ENCODE peak calls at places on chromosomes 5 and 9, in six cellular contexts. A, K, U, R, L and V are unnamed samples. For H3K36me3 and H3K9me3, the result is how much of the 10 kb centered on the place peaks cover.

GRCh38 chr5:36596247-36596646 is 10.2 kb upstream of the SLC1A3 start:
- DNase-seq in A (no peak), K (no peak), U (no peak), R (no peak), L (no peak), V (no peak)

GRCh38 chr5:57532513-57533497 is 50.2 kb upstream of the ACTBL2 start:
- DNase-seq in A (no peak), K (peak), U (no peak), R (no peak), L (peak), V (no peak)

GRCh38 chr9:78613006-78613405 is 316.1 kb downstream of the PSAT1 start:
- DNase-seq in A (no peak), K (no peak), U (no peak), R (no peak), L (no peak), V (no peak)

GRCh38 chr5:56475689-56476486 is 242.8 kb upstream of the ANKRD55 start:
- DNase-seq in A (no peak), K (peak), U (no peak), R (no peak), L (no peak), V (no peak)

GRCh38 chr5:177027665-177028064 is 5.2 kb downstream of the ZNF346 start:
- DNase-seq in A (no peak), K (no peak), U (no peak), R (no peak), L (no peak), V (no peak)

GRCh38 chr5:99334936-99335335 is 406.1 kb upstream of the CHD1 start:
- DNase-seq in A (no peak), K (no peak), U (no peak), R (peak), L (no peak), V (no peak)

GRCh38 chr9:132239999-132240859 is 78.4 kb downstream of the NTNG2 start:
- DNase-seq in A (peak), K (no peak), U (no peak), R (peak), L (no peak), V (no peak)

GRCh38 chr9:100011062-100011681 is 87.6 kb downstream of the ERP44 start:
- DNase-seq in A (no peak), K (peak), U (no peak), R (no peak), L (peak), V (no peak)

GRCh38 chr5:96408276-96408777 is 24.7 kb downstream of the PCSK1 start:
- DNase-seq in A (no peak), K (peak), U (no peak), R (no peak), L (peak), V (peak)

GRCh38 chr9:4114569-4115505 is 185.0 kb downstream of the GLIS3 start:
- DNase-seq in A (no peak), K (peak), U (no peak), R (no peak), L (peak), V (peak)

GRCh38 chr9:36991516-36992134 is 42.4 kb downstream of the PAX5 start:
- DNase-seq in A (no peak), K (no peak), U (no peak), R (no peak), L (peak), V (no peak)

GRCh38 chr5:175867587-175868347 is 3.6 kb upstream of the CPLX2 start:
- DNase-seq in A (no peak), K (no peak), U (no peak), R (no peak), L (no peak), V (peak)

GRCh38 chr5:126449751-126450271 is 26.6 kb downstream of the GRAMD2B start:
- DNase-seq in A (no peak), K (peak), U (no peak), R (no peak), L (peak), V (peak)

GRCh38 chr9:127229691-127230417 is 34.7 kb upstream of the GARNL3 start:
- DNase-seq in A (no peak), K (no peak), U (no peak), R (no peak), L (no peak), V (no peak)

GRCh38 chr5:178116406-178116885 is 3.1 kb downstream of the N4BP3 start:
- DNase-seq in A (peak), K (no peak), U (no peak), R (no peak), L (no peak), V (no peak)

GRCh38 chr5:120539471-120539870 is 75.4 kb downstream of the PRR16 start:
- DNase-seq in A (no peak), K (no peak), U (no peak), R (no peak), L (no peak), V (no peak)

GRCh38 chr5:77590347-77590746 is 48.2 kb downstream of the OTP start:
- DNase-seq in A (no peak), K (no peak), U (no peak), R (no peak), L (no peak), V (no peak)

GRCh38 chr5:57754616-57755015 is 272.0 kb upstream of the ACTBL2 start:
- DNase-seq in A (no peak), K (peak), U (no peak), R (no peak), L (peak), V (no peak)

GRCh38 chr9:122463828-122464632 is 13.7 kb downstream of the OR1J1 start:
- DNase-seq in A (no peak), K (no peak), U (no peak), R (no peak), L (no peak), V (no peak)

GRCh38 chr9:95116002-95116819 is 201.3 kb downstream of the FANCC start:
- DNase-seq in A (no peak), K (no peak), U (no peak), R (peak), L (no peak), V (no peak)

GRCh38 chr9:83649080-83649479 is 26.1 kb downstream of the IDNK start:
- DNase-seq in A (no peak), K (peak), U (peak), R (peak), L (peak), V (peak)

GRCh38 chr9:101307041-101307440 is 77.8 kb downstream of the BAAT start:
- DNase-seq in A (no peak), K (no peak), U (no peak), R (no peak), L (no peak), V (no peak)

GRCh38 chr9:115090486-115090885 is 27.5 kb downstream of the TNC start:
- DNase-seq in A (no peak), K (no peak), U (no peak), R (no peak), L (no peak), V (no peak)

GRCh38 chr5:67807116-67807888 is 408.3 kb upstream of the PIK3R1 start:
- DNase-seq in A (no peak), K (no peak), U (no peak), R (no peak), L (no peak), V (no peak)

GRCh38 chr9:137982132-137982666 is 104.6 kb downstream of the CACNA1B start:
- DNase-seq in A (no peak), K (no peak), U (no peak), R (no peak), L (no peak), V (no peak)

GRCh38 chr5:43702815-43703214 is 99.8 kb downstream of the NNT start:
- DNase-seq in A (no peak), K (peak), U (no peak), R (no peak), L (peak), V (no peak)

GRCh38 chr5:114185274-114185673 is 176.6 kb upstream of the KCNN2 start:
- DNase-seq in A (no peak), K (no peak), U (no peak), R (no peak), L (peak), V (peak)

GRCh38 chr5:54470677-54471076 is 15.2 kb downstream of the HSPB3 start:
- DNase-seq in A (no peak), K (peak), U (no peak), R (no peak), L (peak), V (peak)

GRCh38 chr5:176792584-176793342 is 17.6 kb upstream of the UNC5A start:
- DNase-seq in A (no peak), K (no peak), U (no peak), R (no peak), L (no peak), V (no peak)

GRCh38 chr9:88747768-88748167 is 212.8 kb downstream of the NXNL2 start:
- DNase-seq in A (peak), K (peak), U (no peak), R (no peak), L (peak), V (peak)

GRCh38 chr5:176492431-176492830 is 44.2 kb downstream of the FAF2 start:
- DNase-seq in A (no peak), K (peak), U (no peak), R (no peak), L (no peak), V (no peak)

GRCh38 chr5:10249948-10250803 is at the start of gene CCT5:
- DNase-seq in A (peak), K (peak), U (peak), R (peak), L (peak), V (peak)

GRCh38 chr5:10250804-10251276 is 760 bp downstream of the CCT5 start:
- DNase-seq in A (no peak), K (peak), U (no peak), R (no peak), L (peak), V (no peak)

GRCh38 chr5:10254686-10255085 is 4.6 kb downstream of the CCT5 start:
- DNase-seq in A (no peak), K (no peak), U (no peak), R (no peak), L (no peak), V (no peak)

GRCh38 chr5:10251409-10251808 is 1.3 kb downstream of the CCT5 start:
- DNase-seq in A (no peak), K (no peak), U (no peak), R (no peak), L (no peak), V (no peak)

GRCh38 chr5:10253390-10253789 is 3.3 kb downstream of the CCT5 start:
- DNase-seq in A (no peak), K (no peak), U (no peak), R (no peak), L (no peak), V (no peak)
- H3K36me3 ChIP-seq in A (under half), K (under half), U (under half), R (under half), L (under half), V (half or more)

GRCh38 chr9:129496187-129497063 is 124.5 kb downstream of the C9orf50 start:
- DNase-seq in A (peak), K (peak), U (peak), R (peak), L (peak), V (peak)
- H3K4me3 ChIP-seq in A (peak), K (peak), U (peak), R (peak), L (peak), V (peak)

GRCh38 chr9:118276784-118277183 is 572.6 kb downstream of the TLR4 start:
- DNase-seq in A (no peak), K (no peak), U (no peak), R (no peak), L (no peak), V (no peak)
- H3K9me3 ChIP-seq in A (under half), K (under half), U (under half), R (under half), L (under half), V (under half)

DNA sequence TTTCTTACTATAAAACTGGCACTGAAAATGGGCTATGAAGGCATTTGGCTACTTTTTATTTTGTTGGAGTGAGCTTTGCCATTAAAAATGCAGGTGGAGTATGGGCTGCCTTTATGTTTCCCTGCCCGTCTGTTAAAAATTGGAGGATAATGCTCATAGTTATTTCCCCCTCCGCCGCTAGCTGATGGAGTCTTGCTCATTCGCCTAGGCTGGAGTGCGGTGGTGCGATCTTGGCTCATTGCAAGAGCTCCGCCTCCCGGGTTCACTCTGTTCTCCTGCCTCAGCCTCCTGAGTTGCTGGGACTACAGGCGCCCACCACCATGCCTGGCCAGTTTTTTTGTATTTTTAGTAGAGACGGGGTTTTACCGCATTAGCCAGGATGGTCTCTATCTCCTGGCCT is 8.6 kb downstream of the G3BP1 start:
- DNase-seq in A (no peak), K (no peak), U (no peak), R (no peak), L (no peak), V (no peak)
- H3K36me3 ChIP-seq in A (under half), K (under half), U (under half), R (under half), L (under half), V (half or more)

GRCh38 chr5:139524932-139525585 is 36.1 kb upstream of the UBE2D2 start:
- DNase-seq in A (no peak), K (no peak), U (no peak), R (no peak), L (no peak), V (no peak)
- H3K4me3 ChIP-seq in A (no peak), K (no peak), U (no peak), R (no peak), L (no peak), V (no peak)

GRCh38 chr9:124353811-124354274 is 61.4 kb downstream of the PSMB7 start:
- DNase-seq in A (peak), K (peak), U (no peak), R (peak), L (peak), V (no peak)
- H3K9me3 ChIP-seq in A (under half), K (under half), U (under half), R (under half), L (under half), V (under half)

GRCh38 chr5:151815051-151815450 is 43.3 kb downstream of the G3BP1 start:
- DNase-seq in A (no peak), K (no peak), U (no peak), R (no peak), L (no peak), V (no peak)
- H3K36me3 ChIP-seq in A (under half), K (under half), U (under half), R (under half), L (under half), V (half or more)

GRCh38 chr9:112380102-112380581 is at the start of gene HSDL2:
- DNase-seq in A (no peak), K (peak), U (no peak), R (no peak), L (peak), V (peak)
- H3K4me3 ChIP-seq in A (peak), K (peak), U (peak), R (peak), L (peak), V (peak)

DNA sequence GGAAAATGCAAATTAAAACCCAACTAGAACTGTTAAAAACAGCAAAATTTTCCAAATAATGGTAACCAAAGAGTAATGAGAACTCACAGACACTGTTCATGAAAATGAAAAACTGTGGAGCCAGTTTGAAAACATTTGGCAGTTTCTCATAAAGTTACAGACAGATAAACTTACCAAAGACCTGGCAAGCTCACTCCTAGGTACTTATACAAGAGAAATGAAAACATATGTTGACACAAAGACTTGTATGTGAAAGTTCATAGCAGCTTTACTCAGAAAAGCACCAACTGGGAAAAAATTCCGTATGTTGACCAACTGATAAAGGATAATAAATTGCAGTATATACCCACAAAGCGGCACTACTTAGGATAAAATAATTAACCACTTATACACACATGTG is 10.3 kb downstream of the ZNF782 start:
- DNase-seq in A (no peak), K (no peak), U (no peak), R (no peak), L (no peak), V (no peak)
- H3K9me3 ChIP-seq in A (under half), K (under half), U (under half), R (under half), L (under half), V (under half)

DNA sequence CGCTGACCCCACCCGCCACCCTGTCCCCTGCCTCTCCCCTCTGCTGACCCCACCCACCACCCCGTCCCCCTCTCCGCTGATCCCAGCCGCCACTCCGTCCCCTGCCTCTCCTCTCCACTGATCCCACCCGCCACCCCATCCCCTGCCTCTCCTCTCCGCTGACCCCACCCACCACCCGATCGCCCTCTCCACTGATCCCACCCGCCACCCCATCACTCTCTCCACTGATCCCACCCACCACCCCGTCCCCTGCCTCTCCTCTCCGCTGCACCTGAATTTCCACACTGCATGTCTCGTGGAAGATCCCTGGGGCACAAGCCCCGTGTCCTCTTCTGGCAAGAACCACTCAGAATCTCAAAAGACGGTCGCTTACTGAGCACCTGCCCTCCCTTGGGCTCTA is 53.4 kb upstream of the OLFM1 start:
- DNase-seq in A (peak), K (no peak), U (peak), R (peak), L (no peak), V (no peak)
- H3K36me3 ChIP-seq in A (under half), K (under half), U (under half), R (under half), L (under half), V (under half)